ENCODE peak calls at places on chromosome 4, in four cellular contexts. C, W, R and Z are unnamed samples. For H3K27me3, the result is how much of the 10 kb centered on the place peaks cover.

GRCh38 chr4:143336828-143337599 is at the start of gene GAB1:
- DNase-seq in W (no peak), C (peak), R (peak), Z (peak)

GRCh38 chr4:74962584-74962983 is 29.7 kb downstream of the PARM1 start:
- DNase-seq in W (no peak), C (no peak), R (no peak), Z (no peak)

GRCh38 chr4:145679520-145679919 is 426 bp upstream of the C4orf51 start:
- DNase-seq in R (peak), C (peak), W (no peak), Z (peak)

GRCh38 chr4:159281781-159282180 is 178.9 kb downstream of the RAPGEF2 start:
- DNase-seq in C (no peak), R (no peak), W (no peak), Z (no peak)

GRCh38 chr4:190020790-190021717 is 6.0 kb downstream of the FRG2 start:
- DNase-seq in C (peak), R (peak), W (no peak), Z (peak)

GRCh38 chr4:116688536-116688935 is 396.8 kb downstream of the TRAM1L1 start:
- DNase-seq in C (no peak), W (no peak), R (no peak), Z (no peak)

GRCh38 chr4:89906787-89907521 is 12.3 kb downstream of the MMRN1 start:
- DNase-seq in R (no peak), C (no peak), W (no peak), Z (no peak)

GRCh38 chr4:81562093-81562492 is 90.4 kb upstream of the RASGEF1B start:
- DNase-seq in W (no peak), R (no peak), C (no peak), Z (no peak)

GRCh38 chr4:176467011-176467410 is 147.2 kb downstream of the SPCS3 start:
- DNase-seq in C (no peak), R (no peak), W (no peak), Z (no peak)

GRCh38 chr4:175953960-175954521 is 111.6 kb upstream of the WDR17 start:
- DNase-seq in W (no peak), C (no peak), R (no peak), Z (no peak)

GRCh38 chr4:114180481-114180880 is 201.0 kb upstream of the ARSJ start:
- DNase-seq in C (peak), R (peak), W (no peak), Z (no peak)

GRCh38 chr4:5708171-5708828 is at the start of gene EVC2:
- DNase-seq in R (peak), W (no peak), C (peak), Z (peak)
- H3K4me3 ChIP-seq in R (peak), W (no peak), C (peak), Z (peak)

DNA sequence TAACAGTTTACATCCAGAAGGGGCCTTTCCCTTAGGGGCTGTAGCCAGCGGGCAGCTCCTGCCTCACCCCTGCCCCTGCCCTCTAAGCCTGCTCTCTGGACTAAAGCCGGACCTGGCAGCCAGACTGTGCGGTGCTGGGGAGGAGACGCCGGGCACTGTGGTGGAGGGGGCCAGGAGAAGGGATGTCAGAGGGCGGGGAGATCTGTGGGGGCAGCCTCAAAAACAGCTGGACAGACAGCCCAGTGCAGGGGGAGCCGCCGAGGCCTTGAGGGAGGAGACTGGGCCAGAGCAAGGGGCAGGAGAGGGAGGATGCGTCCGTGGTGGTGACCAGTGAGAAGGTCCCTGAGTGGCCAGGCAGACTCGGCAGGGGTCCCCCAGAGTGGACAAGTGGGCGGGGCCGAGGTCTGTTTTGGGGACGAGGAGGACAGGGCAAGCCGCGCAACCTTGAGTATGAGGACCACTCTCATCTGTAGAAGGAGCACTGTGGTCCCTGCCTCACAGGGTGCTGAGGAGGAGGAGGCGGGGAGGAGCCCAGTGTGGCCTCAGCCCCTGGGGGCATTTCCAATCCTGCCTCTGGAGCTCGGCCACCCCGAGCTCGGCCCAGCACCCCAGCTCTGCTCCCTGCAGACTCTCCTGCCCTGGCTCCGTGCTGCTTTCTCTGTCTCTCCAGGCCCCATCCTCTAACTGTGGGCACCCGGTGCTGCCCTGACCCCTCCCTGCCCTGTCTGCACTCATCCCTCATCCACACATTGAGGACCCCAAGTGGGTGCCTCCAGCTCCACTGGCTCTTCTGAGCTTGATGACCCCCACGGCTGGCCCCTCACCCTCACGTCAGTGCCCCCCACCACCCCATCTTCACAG is 59.2 kb upstream of the NKX1-1 start:
- DNase-seq in R (no peak), W (no peak), C (no peak), Z (no peak)
- H3K27me3 ChIP-seq in R (under half), W (under half), C (under half), Z (half or more)

GRCh38 chr4:76806336-76806735 is 91.6 kb downstream of the SOWAHB start:
- DNase-seq in W (no peak), C (no peak), R (no peak), Z (no peak)

GRCh38 chr4:76813070-76813469 is 84.9 kb downstream of the SOWAHB start:
- DNase-seq in C (no peak), R (no peak), W (no peak), Z (no peak)

GRCh38 chr4:76806757-76807156 is 91.2 kb downstream of the SOWAHB start:
- DNase-seq in R (no peak), C (no peak), W (no peak), Z (no peak)

GRCh38 chr4:76809594-76810305 is 88.2 kb downstream of the SOWAHB start:
- DNase-seq in C (peak), R (no peak), W (no peak), Z (no peak)

GRCh38 chr4:76811604-76812412 is 86.1 kb downstream of the SOWAHB start:
- DNase-seq in R (no peak), C (peak), W (no peak), Z (no peak)
- TF ChIP-seq CTCF in R (no peak), C (no peak), W (no peak), Z (no peak)

GRCh38 chr4:54226399-54227260 is 2.5 kb upstream of the PDGFRA start:
- DNase-seq in C (peak), R (peak), W (no peak), Z (peak)
- H3K4me3 ChIP-seq in C (peak), R (peak), W (peak), Z (peak)

DNA sequence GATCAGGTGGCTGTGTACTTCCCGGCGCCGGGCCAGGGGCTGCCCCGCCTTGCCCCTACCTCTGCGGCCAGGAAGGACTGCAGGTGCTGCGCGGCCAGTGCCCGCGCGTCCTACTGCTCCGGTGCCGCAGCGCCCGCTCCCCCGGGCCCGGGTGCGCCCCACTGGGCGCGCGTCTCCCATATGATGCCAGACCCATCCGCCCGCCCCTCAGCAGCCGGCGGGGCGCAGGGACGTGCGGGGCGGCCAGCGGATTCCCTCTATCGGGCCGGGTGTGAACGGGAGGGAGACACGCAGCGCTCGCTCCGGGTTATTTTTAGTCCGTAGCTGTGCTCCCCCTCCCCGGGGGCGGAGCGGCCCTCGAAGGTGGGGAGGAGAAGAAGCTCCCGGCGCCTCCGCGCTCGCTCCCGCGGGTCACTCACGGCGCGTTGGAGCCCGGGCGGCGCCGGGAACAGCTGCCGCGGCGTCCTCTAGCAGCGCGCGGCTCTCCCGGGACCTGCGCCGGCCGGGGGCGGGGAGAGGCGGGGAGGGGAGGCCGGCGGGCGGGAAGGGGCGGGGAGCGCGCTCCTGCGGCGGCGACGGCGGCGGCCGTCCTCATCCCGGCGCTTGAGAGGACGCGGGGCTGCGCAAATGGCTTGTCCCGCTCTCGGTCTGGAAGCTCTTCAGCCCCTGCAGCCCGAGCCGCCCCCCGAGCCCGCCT is 103.6 kb downstream of the UCHL1 start:
- DNase-seq in W (no peak), C (peak), R (peak), Z (peak)
- H3K27me3 ChIP-seq in W (under half), C (under half), R (half or more), Z (under half)

DNA sequence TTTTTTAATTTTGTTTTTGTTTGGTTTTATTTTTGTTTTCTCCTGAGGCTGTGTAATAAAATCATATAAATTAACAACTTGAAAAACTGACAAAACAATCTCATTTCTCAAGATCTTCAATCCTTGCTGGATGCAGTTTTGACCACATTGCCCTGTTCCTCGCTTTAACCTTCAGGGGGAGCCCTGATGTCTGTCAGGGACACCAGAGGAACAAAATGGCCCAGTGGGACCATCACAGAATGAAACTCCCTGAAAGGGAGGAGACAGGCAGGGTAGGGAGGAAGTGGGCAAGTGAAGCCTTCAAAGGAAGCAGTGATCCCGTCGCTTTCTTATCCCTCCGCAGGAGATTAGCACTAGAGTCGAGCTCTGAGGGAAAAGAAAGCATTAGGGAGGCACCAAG is 274.9 kb upstream of the LDB2 start:
- DNase-seq in C (no peak), W (no peak), R (no peak), Z (no peak)
- TF ChIP-seq CTCF in C (no peak), W (no peak), R (peak), Z (no peak)

DNA sequence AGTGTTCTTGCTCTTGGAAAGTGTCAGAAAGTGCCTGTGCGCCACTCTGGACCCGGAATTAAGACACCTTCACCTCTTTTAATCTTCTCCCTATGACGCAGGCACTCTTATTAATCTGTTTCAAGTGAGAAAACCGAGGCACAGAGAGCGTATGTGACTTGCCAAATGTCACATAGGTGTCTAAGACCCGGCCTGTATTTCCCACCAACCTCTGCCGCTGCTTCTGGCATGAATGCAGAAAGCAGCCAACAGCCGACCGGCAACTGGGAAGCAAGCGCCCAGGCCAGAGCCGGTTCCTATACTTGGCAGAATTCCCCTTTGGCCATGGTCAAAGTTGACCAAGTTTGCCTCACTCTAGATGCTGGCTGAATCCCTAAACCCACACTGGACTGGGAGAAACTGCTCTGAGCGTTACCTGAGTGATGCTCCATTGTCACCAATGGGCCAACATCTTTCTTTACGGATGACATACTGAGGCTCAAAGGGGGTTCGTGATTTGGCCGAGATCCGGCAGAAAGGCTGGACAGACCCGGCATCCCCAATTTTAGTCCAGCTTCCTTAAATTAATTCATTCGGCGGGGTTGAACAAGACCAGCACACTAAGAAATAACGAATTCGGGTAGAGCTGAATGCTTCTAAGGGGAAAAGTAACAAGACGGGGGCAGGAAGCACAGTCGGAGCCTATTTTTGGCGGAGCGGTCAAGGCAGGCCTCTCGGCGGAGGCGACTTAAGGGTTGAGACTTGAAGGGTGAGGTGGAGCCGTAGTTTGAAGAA is 11.2 kb downstream of the MSX1 start:
- DNase-seq in W (no peak), C (no peak), R (no peak), Z (no peak)
- H3K4me3 ChIP-seq in W (no peak), C (no peak), R (no peak), Z (no peak)

GRCh38 chr4:122976111-122976510 is 53.7 kb upstream of the NUDT6 start:
- DNase-seq in R (no peak), C (no peak), W (no peak), Z (no peak)

GRCh38 chr4:122977103-122977502 is 54.7 kb upstream of the NUDT6 start:
- DNase-seq in R (no peak), C (no peak), W (no peak), Z (no peak)

GRCh38 chr4:122980860-122981259 is 58.5 kb upstream of the NUDT6 start:
- DNase-seq in R (no peak), W (no peak), C (peak), Z (no peak)

GRCh38 chr4:122978789-122979188 is 56.4 kb upstream of the NUDT6 start:
- DNase-seq in R (no peak), C (no peak), W (no peak), Z (no peak)

GRCh38 chr4:122978109-122978508 is 55.7 kb upstream of the NUDT6 start:
- DNase-seq in R (no peak), W (no peak), C (no peak), Z (no peak)
- H3K27me3 ChIP-seq in R (under half), W (under half), C (under half), Z (under half)

GRCh38 chr4:64538219-64538618 is 129.0 kb upstream of the TECRL start:
- DNase-seq in R (no peak), W (no peak), C (no peak), Z (no peak)
- TF ChIP-seq CTCF in R (no peak), W (no peak), C (no peak), Z (no peak)